ENCODE peak calls at places on chromosomes 16 and 17, in six cellular contexts. K, J, Y, N, H and O are unnamed samples.
A peak's percentile ranks its signal among the peaks of the same experiment; 100 is the strongest.

GRCh38 chr17:64115871-64116534 is 13.9 kb downstream of the ERN1 start:
- DNase-seq in K (no peak), J (no peak), Y (no peak), N (no peak), H (no peak), O (no peak)

GRCh38 chr17:72258711-72259110 is 137.9 kb downstream of the SOX9 start:
- DNase-seq in K (no peak), J (no peak), Y (no peak), N (no peak), H (no peak), O (no peak)

GRCh38 chr16:58948244-58948643 is 214.1 kb upstream of the GOT2 start:
- DNase-seq in K (no peak), J (no peak), Y (no peak), N (no peak), H (no peak), O (no peak)

GRCh38 chr16:75616541-75617010 is 6.5 kb downstream of the ADAT1 start:
- DNase-seq in K (no peak), J (no peak), Y (no peak), N (no peak), H (no peak), O (no peak)

GRCh38 chr17:9324864-9325263 is 250.8 kb downstream of the STX8 start:
- DNase-seq in K (no peak), J (no peak), Y (no peak), N (no peak), H (no peak), O (no peak)

GRCh38 chr16:73289232-73289631 is 241.3 kb upstream of the ZFHX3 start:
- DNase-seq in K (no peak), J (peak; percentile 86), Y (no peak), N (no peak), H (peak; percentile 26), O (no peak)

GRCh38 chr17:16512011-16512410 is 20.0 kb upstream of the LRRC75A start:
- DNase-seq in K (no peak), J (no peak), Y (no peak), N (no peak), H (no peak), O (no peak)

GRCh38 chr17:21039839-21040575 is 2.8 kb downstream of the USP22 start:
- DNase-seq in K (peak; percentile 46), J (no peak), Y (peak; percentile 71), N (no peak), H (no peak), O (no peak)

GRCh38 chr16:67936876-67937605 is 391 bp upstream of the PSMB10 start:
- DNase-seq in K (peak; percentile 56), J (peak; percentile 65), Y (no peak), N (no peak), H (peak; percentile 86), O (no peak)

GRCh38 chr16:4915226-4915761 is 21.7 kb downstream of the PPL start:
- DNase-seq in K (no peak), J (no peak), Y (peak; percentile 60), N (no peak), H (no peak), O (no peak)

GRCh38 chr17:62405451-62405850 is 18.2 kb upstream of the METTL2A start:
- DNase-seq in K (no peak), J (no peak), Y (no peak), N (no peak), H (no peak), O (no peak)

GRCh38 chr17:4087911-4088693 is 54.7 kb downstream of the ZZEF1 start:
- DNase-seq in K (no peak), J (no peak), Y (no peak), N (no peak), H (no peak), O (no peak)

GRCh38 chr16:23317266-23317661 is 15.2 kb downstream of the SCNN1B start:
- DNase-seq in K (no peak), J (no peak), Y (peak; percentile 73), N (no peak), H (no peak), O (no peak)

GRCh38 chr17:34173221-34173620 is 81.9 kb upstream of the CCL2 start:
- DNase-seq in K (no peak), J (no peak), Y (no peak), N (no peak), H (no peak), O (no peak)

GRCh38 chr16:50165473-50165872 is 12.4 kb downstream of the TENT4B start:
- DNase-seq in K (no peak), J (no peak), Y (no peak), N (no peak), H (no peak), O (peak; percentile 0)

GRCh38 chr17:35160354-35161201 is 13.0 kb downstream of the UNC45B start:
- DNase-seq in K (no peak), J (no peak), Y (no peak), N (no peak), H (no peak), O (no peak)

GRCh38 chr16:54286330-54287017 is at the start of gene IRX3:
- DNase-seq in K (peak; percentile 95), J (no peak), Y (no peak), N (peak; percentile 94), H (no peak), O (no peak)

GRCh38 chr17:75271233-75271954 is 363 bp upstream of the MIF4GD start:
- DNase-seq in K (peak; percentile 43), J (no peak), Y (peak; percentile 86), N (peak; percentile 98), H (peak; percentile 95), O (no peak)

GRCh38 chr17:39199986-39200879 is at the start of gene RPL19:
- DNase-seq in K (peak; percentile 93), J (peak; percentile 81), Y (peak; percentile 97), N (peak; percentile 90), H (peak; percentile 88), O (peak; percentile 98)
- TF ChIP-seq POLR2A in K (peak; percentile 55), J (peak; percentile 98), Y (peak; percentile 71), N (peak; percentile 5), H (peak; percentile 99), O (peak; percentile 68)

GRCh38 chr16:2035431-2036199 is 8.9 kb downstream of the NHERF2 start:
- DNase-seq in K (peak; percentile 65), J (no peak), Y (peak; percentile 84), N (peak; percentile 89), H (no peak), O (no peak)
- TF ChIP-seq POLR2AphosphoS5 in K (no peak), J (no peak), Y (no peak), N (no peak), H (no peak), O (no peak)

DNA sequence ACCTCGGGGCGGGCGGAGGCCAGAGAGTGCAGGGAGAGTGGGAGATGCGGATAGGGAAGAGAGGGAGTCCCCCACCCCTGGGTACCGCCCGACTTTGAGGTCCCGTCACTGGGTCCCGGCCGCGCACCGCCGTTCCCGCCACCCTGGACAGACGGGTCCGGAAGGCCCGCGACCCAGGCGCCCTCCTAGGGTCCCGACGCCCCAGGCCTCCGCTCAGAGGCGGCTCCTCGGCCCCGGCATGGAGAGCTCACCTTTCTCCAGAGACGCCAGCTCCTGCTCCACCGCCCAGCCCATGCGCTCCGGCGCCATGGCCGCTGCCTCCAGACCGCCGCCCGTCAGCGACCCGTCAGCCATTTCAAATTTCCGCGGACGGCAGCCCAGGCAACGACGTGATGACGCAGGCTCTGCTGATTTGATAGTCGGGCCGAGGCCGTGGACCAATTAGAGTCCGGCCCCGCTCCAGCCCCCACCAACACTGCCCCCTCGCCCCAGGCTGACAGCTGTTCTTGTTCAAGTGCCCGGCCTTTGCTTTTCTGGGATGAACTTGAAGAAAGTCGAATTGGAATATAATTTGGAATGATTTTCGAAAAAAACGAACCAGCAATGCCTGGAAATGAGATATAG is at the start of gene SHCBP1:
- DNase-seq in K (peak; percentile 71), J (peak; percentile 52), Y (peak; percentile 88), N (peak; percentile 91), H (peak; percentile 84), O (peak; percentile 95)
- TF ChIP-seq POLR2A in K (no peak), J (peak; percentile 94), Y (no peak), N (no peak), H (peak; percentile 66), O (no peak)

GRCh38 chr17:57420674-57421392 is 164.5 kb downstream of the MSI2 start:
- DNase-seq in K (no peak), J (no peak), Y (no peak), N (no peak), H (no peak), O (no peak)
- TF ChIP-seq POLR2AphosphoS5 in K (no peak), J (no peak), Y (no peak), N (no peak), H (no peak), O (no peak)

GRCh38 chr16:56547120-56547948 is 17.5 kb upstream of the MT4 start:
- DNase-seq in K (peak; percentile 41), J (no peak), Y (peak; percentile 70), N (peak; percentile 8), H (no peak), O (no peak)
- TF ChIP-seq POLR2A in K (no peak), J (no peak), Y (peak; percentile 19), N (no peak), H (no peak), O (no peak)

DNA sequence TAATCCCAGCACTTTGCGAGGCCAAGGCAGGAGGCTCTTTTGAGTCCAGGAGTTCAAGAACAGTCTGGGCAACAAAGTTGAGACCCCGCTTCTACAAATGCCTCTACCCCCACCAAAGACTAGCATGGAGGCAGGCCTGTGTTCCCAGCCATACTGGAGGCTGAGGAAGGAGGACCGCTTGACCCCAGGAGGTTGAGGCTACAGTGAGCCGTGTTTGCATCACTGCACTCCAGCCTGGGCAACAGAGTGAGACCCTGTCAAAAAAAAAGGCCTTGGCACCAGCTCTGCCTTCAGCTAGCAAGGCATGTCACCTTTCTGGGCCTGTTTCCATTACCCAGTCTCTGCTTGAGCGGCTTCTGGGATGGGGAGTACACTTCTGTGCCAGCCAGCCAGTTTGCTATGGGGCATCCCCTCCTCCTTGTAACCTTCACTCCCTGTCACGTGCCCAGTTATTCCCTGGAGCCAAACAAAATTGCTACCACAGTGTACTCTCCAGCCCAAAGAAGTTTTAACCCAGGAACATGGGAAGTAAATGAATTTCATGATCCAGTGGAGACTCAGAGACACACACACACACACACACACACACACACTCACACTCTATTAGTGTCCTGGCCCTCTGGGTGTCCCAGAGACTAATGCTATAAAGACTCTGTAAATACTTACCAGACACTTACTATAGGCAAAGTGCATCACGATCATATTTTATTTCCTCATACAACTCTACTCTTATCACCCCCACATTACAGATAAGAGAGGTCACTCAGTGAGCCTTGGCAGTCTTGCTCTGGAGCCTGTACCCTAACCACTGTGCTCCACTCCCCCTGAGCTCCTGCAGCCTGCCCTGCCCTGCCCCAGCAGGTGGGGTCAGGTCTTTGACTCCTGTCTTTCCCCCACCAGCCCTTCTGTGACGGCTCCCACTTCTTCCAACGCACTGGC is 2.5 kb downstream of the CISD3 start:
- DNase-seq in K (no peak), J (no peak), Y (no peak), N (no peak), H (no peak), O (no peak)
- TF ChIP-seq POLR2AphosphoS5 in K (no peak), J (no peak), Y (no peak), N (no peak), H (no peak), O (no peak)